ENCODE peak calls at places on chromosomes 11 and 22, in ten cellular contexts. One of them, this sample, is unnamed.

GRCh38 chr22:41524283-41524682 is 20.0 kb downstream of the POLR3H start:
- DNase-seq in DMS53: peak; percentile 16
- DNase-seq in fibroblast of pulmonary artery: no peak
- DNase-seq in RWPE1: no peak
- DNase-seq in CD4-positive, CD25-positive, alpha-beta regulatory T cell: no peak
- DNase-seq in IMR-90: peak; percentile 78
- DNase-seq in ureter: peak; percentile 74
- DNase-seq in adipocyte: no peak
- DNase-seq in smooth muscle cell of the brain vasculature: no peak
- DNase-seq in NCI-H1092 treated with DMSO at 0.1 percent for 48 hours: no peak
- DNase-seq in this sample: peak; percentile 81

GRCh38 chr11:12794556-12795230 is 120.5 kb downstream of the TEAD1 start:
- DNase-seq in DMS53: no peak
- DNase-seq in fibroblast of pulmonary artery: no peak
- DNase-seq in RWPE1: no peak
- DNase-seq in CD4-positive, CD25-positive, alpha-beta regulatory T cell: no peak
- DNase-seq in IMR-90: no peak
- DNase-seq in ureter: no peak
- DNase-seq in adipocyte: no peak
- DNase-seq in smooth muscle cell of the brain vasculature: peak; percentile 26
- DNase-seq in NCI-H1092 treated with DMSO at 0.1 percent for 48 hours: no peak
- DNase-seq in this sample: no peak

GRCh38 chr11:2265854-2266585 is 4.4 kb downstream of the ASCL2 start:
- DNase-seq in DMS53: peak; percentile 36
- DNase-seq in fibroblast of pulmonary artery: no peak
- DNase-seq in RWPE1: no peak
- DNase-seq in CD4-positive, CD25-positive, alpha-beta regulatory T cell: no peak
- DNase-seq in IMR-90: no peak
- DNase-seq in ureter: no peak
- DNase-seq in adipocyte: no peak
- DNase-seq in smooth muscle cell of the brain vasculature: no peak
- DNase-seq in NCI-H1092 treated with DMSO at 0.1 percent for 48 hours: no peak
- DNase-seq in this sample: no peak

GRCh38 chr11:16469968-16470367 is 113.6 kb upstream of the SOX6 start:
- DNase-seq in DMS53: no peak
- DNase-seq in fibroblast of pulmonary artery: no peak
- DNase-seq in RWPE1: no peak
- DNase-seq in CD4-positive, CD25-positive, alpha-beta regulatory T cell: no peak
- DNase-seq in IMR-90: no peak
- DNase-seq in ureter: no peak
- DNase-seq in adipocyte: peak; percentile 5
- DNase-seq in smooth muscle cell of the brain vasculature: no peak
- DNase-seq in NCI-H1092 treated with DMSO at 0.1 percent for 48 hours: no peak
- DNase-seq in this sample: no peak

GRCh38 chr22:49768961-49769690 is 58.5 kb downstream of the BRD1 start:
- DNase-seq in DMS53: no peak
- DNase-seq in fibroblast of pulmonary artery: peak; percentile 61
- DNase-seq in RWPE1: no peak
- DNase-seq in CD4-positive, CD25-positive, alpha-beta regulatory T cell: no peak
- DNase-seq in IMR-90: peak; percentile 61
- DNase-seq in ureter: no peak
- DNase-seq in adipocyte: no peak
- DNase-seq in smooth muscle cell of the brain vasculature: no peak
- DNase-seq in NCI-H1092 treated with DMSO at 0.1 percent for 48 hours: no peak
- DNase-seq in this sample: peak; percentile 23

GRCh38 chr22:19851291-19852176 is 3.1 kb downstream of the GNB1L start:
- DNase-seq in DMS53: no peak
- DNase-seq in fibroblast of pulmonary artery: no peak
- DNase-seq in RWPE1: no peak
- DNase-seq in CD4-positive, CD25-positive, alpha-beta regulatory T cell: no peak
- DNase-seq in IMR-90: no peak
- DNase-seq in ureter: no peak
- DNase-seq in adipocyte: no peak
- DNase-seq in smooth muscle cell of the brain vasculature: no peak
- DNase-seq in NCI-H1092 treated with DMSO at 0.1 percent for 48 hours: no peak
- DNase-seq in this sample: no peak

GRCh38 chr11:69931994-69932910 is 113.0 kb upstream of the FGF3 start:
- DNase-seq in DMS53: no peak
- DNase-seq in fibroblast of pulmonary artery: no peak
- DNase-seq in RWPE1: no peak
- DNase-seq in CD4-positive, CD25-positive, alpha-beta regulatory T cell: no peak
- DNase-seq in IMR-90: no peak
- DNase-seq in ureter: no peak
- DNase-seq in adipocyte: no peak
- DNase-seq in smooth muscle cell of the brain vasculature: no peak
- DNase-seq in NCI-H1092 treated with DMSO at 0.1 percent for 48 hours: no peak
- DNase-seq in this sample: no peak

GRCh38 chr11:72606362-72607100 is 67.7 kb downstream of the PDE2A start:
- DNase-seq in DMS53: no peak
- DNase-seq in fibroblast of pulmonary artery: no peak
- DNase-seq in RWPE1: no peak
- DNase-seq in CD4-positive, CD25-positive, alpha-beta regulatory T cell: no peak
- DNase-seq in IMR-90: no peak
- DNase-seq in ureter: no peak
- DNase-seq in adipocyte: no peak
- DNase-seq in smooth muscle cell of the brain vasculature: no peak
- DNase-seq in NCI-H1092 treated with DMSO at 0.1 percent for 48 hours: no peak
- DNase-seq in this sample: no peak

GRCh38 chr11:64259533-64260067 is 8.3 kb downstream of the PLCB3 start:
- DNase-seq in DMS53: no peak
- DNase-seq in fibroblast of pulmonary artery: no peak
- DNase-seq in RWPE1: no peak
- DNase-seq in CD4-positive, CD25-positive, alpha-beta regulatory T cell: no peak
- DNase-seq in IMR-90: no peak
- DNase-seq in ureter: no peak
- DNase-seq in adipocyte: no peak
- DNase-seq in smooth muscle cell of the brain vasculature: no peak
- DNase-seq in NCI-H1092 treated with DMSO at 0.1 percent for 48 hours: no peak
- DNase-seq in this sample: no peak

GRCh38 chr11:31236052-31236652 is 133.4 kb downstream of the DCDC1 start:
- DNase-seq in DMS53: peak; percentile 50
- DNase-seq in fibroblast of pulmonary artery: peak; percentile 21
- DNase-seq in RWPE1: peak; percentile 20
- DNase-seq in CD4-positive, CD25-positive, alpha-beta regulatory T cell: no peak
- DNase-seq in IMR-90: no peak
- DNase-seq in ureter: no peak
- DNase-seq in adipocyte: peak; percentile 43
- DNase-seq in smooth muscle cell of the brain vasculature: peak; percentile 2
- DNase-seq in NCI-H1092 treated with DMSO at 0.1 percent for 48 hours: peak; percentile 18
- DNase-seq in this sample: no peak